ENCODE peak calls at places on chromosomes 12 and 14, in six cellular contexts. U, A, C, J, P and Y are unnamed samples.

GRCh38 chr14:53470351-53471043 is 317.4 kb upstream of the DDHD1 start:
- DNase-seq in J (no peak), U (no peak), C (peak), P (no peak), A (no peak), Y (no peak)

GRCh38 chr14:22821193-22822016 is 6.2 kb upstream of the SLC7A7 start:
- DNase-seq in J (no peak), C (no peak), A (peak), P (no peak), U (no peak), Y (peak)

GRCh38 chr12:104641862-104642261 is 185.1 kb downstream of the CHST11 start:
- DNase-seq in A (no peak), U (peak), C (no peak), J (no peak), P (no peak), Y (no peak)

GRCh38 chr14:22552001-22552826 is 36.8 kb downstream of the DAD1 start:
- DNase-seq in C (no peak), P (no peak), A (no peak), J (no peak), U (no peak), Y (no peak)

GRCh38 chr12:26939192-26939832 is 1.0 kb downstream of the FGFR1OP2 start:
- DNase-seq in P (no peak), U (peak), C (peak), J (no peak), A (no peak), Y (no peak)

GRCh38 chr14:37858733-37859132 is 263.3 kb downstream of the TTC6 start:
- DNase-seq in C (no peak), U (no peak), A (no peak), P (no peak), J (no peak), Y (no peak)

GRCh38 chr14:97827746-97828145 is 1030.6 kb downstream of the VRK1 start:
- DNase-seq in C (peak), J (no peak), P (no peak), U (no peak), A (no peak), Y (no peak)

GRCh38 chr14:61452452-61452851 is 131.1 kb downstream of the PRKCH start:
- DNase-seq in C (no peak), P (no peak), U (no peak), A (no peak), J (no peak), Y (no peak)

GRCh38 chr12:93789767-93790166 is 112.6 kb downstream of the CRADD start:
- DNase-seq in U (no peak), P (no peak), J (no peak), A (no peak), C (no peak), Y (no peak)

GRCh38 chr14:22656945-22657711 is 13.0 kb upstream of the OR6J1 start:
- DNase-seq in A (peak), P (no peak), J (no peak), C (no peak), U (no peak), Y (no peak)

GRCh38 chr12:64006211-64006610 is 161.7 kb downstream of the SRGAP1 start:
- DNase-seq in J (no peak), A (no peak), C (no peak), U (no peak), P (no peak), Y (no peak)

GRCh38 chr12:123232472-123232806 is 502 bp downstream of the MPHOSPH9 start:
- DNase-seq in C (no peak), J (no peak), A (no peak), U (no peak), P (no peak), Y (no peak)

GRCh38 chr12:62873116-62873825 is 61.7 kb downstream of the PPM1H start:
- DNase-seq in P (no peak), U (no peak), A (no peak), J (no peak), C (no peak), Y (no peak)

GRCh38 chr12:38721611-38722252 is 183.7 kb downstream of the CPNE8 start:
- DNase-seq in C (no peak), U (no peak), P (no peak), J (no peak), A (no peak), Y (no peak)

GRCh38 chr14:66105819-66106218 is 380.4 kb upstream of the CCDC196 start:
- DNase-seq in J (no peak), C (peak), P (no peak), A (no peak), U (no peak), Y (no peak)

GRCh38 chr14:70748422-70748821 is 60.9 kb downstream of the MAP3K9 start:
- DNase-seq in C (no peak), J (no peak), A (no peak), P (no peak), U (no peak), Y (no peak)

GRCh38 chr14:104821229-104821945 is 20.5 kb downstream of the ZBTB42 start:
- DNase-seq in P (no peak), C (no peak), U (no peak), J (no peak), A (no peak), Y (peak)

GRCh38 chr12:113409462-113410124 is 5.9 kb upstream of the SDS start:
- DNase-seq in A (no peak), P (no peak), C (no peak), J (no peak), U (no peak), Y (no peak)

GRCh38 chr12:80044694-80045046 is 54.7 kb upstream of the OTOGL start:
- DNase-seq in P (no peak), U (no peak), J (no peak), C (peak), A (no peak), Y (no peak)

GRCh38 chr12:117165342-117165741 is 24.9 kb downstream of the FBXO21 start:
- DNase-seq in A (no peak), P (no peak), C (no peak), J (no peak), U (no peak), Y (no peak)

GRCh38 chr14:20460458-20461229 is 590 bp downstream of the PIP4P1 start:
- DNase-seq in U (no peak), P (peak), C (no peak), A (peak), J (no peak), Y (no peak)

GRCh38 chr12:116882742-116883141 is 1.5 kb upstream of the HRK start:
- DNase-seq in C (peak), A (no peak), U (peak), J (no peak), P (no peak), Y (no peak)

GRCh38 chr12:52401926-52402325 is 4.2 kb downstream of the KRT82 start:
- DNase-seq in A (no peak), U (no peak), P (no peak), C (no peak), J (no peak), Y (no peak)

GRCh38 chr12:90399317-90399716 is 555.7 kb downstream of the CCER1 start:
- DNase-seq in P (no peak), U (no peak), A (no peak), C (no peak), J (no peak), Y (no peak)

GRCh38 chr12:121095544-121096198 is 37.0 kb upstream of the P2RX7 start:
- DNase-seq in J (peak), A (peak), C (peak), P (peak), U (peak), Y (peak)

GRCh38 chr12:84913151-84913550 is 552 bp upstream of the SLC6A15 start:
- DNase-seq in C (peak), A (no peak), P (no peak), U (no peak), J (no peak), Y (no peak)

GRCh38 chr12:83843531-83843930 is 1069.1 kb downstream of the SLC6A15 start:
- DNase-seq in J (no peak), C (no peak), P (no peak), U (no peak), A (no peak), Y (no peak)